ENCODE peak calls at places on chromosome 20, in seven cellular contexts. A is Calu3, B is T1000, R is cerebellar nuclear complex, T is AG04450, H is progenitor cell of endocrine pancreas, C is fibroblast of pulmonary artery. E is an unnamed sample.

GRCh38 chr20:51562334-51563140 is 20.0 kb upstream of the NFATC2 start:
- DNase-seq in A (peak; percentile 50), B (peak; percentile 90), R (no peak), T (peak; percentile 83), H (peak; percentile 37), C (peak; percentile 97), E (no peak)

GRCh38 chr20:40251284-40251932 is 437.6 kb downstream of the MAFB start:
- DNase-seq in A (peak; percentile 24), B (no peak), R (no peak), T (no peak), H (no peak), C (peak; percentile 16), E (no peak)

GRCh38 chr20:12095224-12095623 is 177.5 kb downstream of the BTBD3 start:
- DNase-seq in A (no peak), B (no peak), R (no peak), T (no peak), H (no peak), C (no peak), E (no peak)

GRCh38 chr20:46550441-46550840 is at the start of gene OCSTAMP:
- DNase-seq in A (no peak), B (no peak), R (no peak), T (no peak), H (no peak), C (no peak), E (no peak)

GRCh38 chr20:62832951-62833391 is 16.1 kb downstream of the COL9A3 start:
- DNase-seq in A (no peak), B (no peak), R (no peak), T (no peak), H (no peak), C (no peak), E (no peak)

GRCh38 chr20:19757487-19757972 is 528 bp upstream of the RIN2 start:
- DNase-seq in A (peak; percentile 34), B (peak; percentile 17), R (no peak), T (peak; percentile 45), H (peak; percentile 63), C (peak; percentile 79), E (no peak)

GRCh38 chr20:22339091-22339881 is 245.1 kb downstream of the FOXA2 start:
- DNase-seq in A (peak; percentile 31), B (no peak), R (no peak), T (peak; percentile 4), H (peak; percentile 54), C (peak; percentile 85), E (peak; percentile 83)

GRCh38 chr20:21577551-21577950 is 63.7 kb upstream of the NKX2-2 start:
- DNase-seq in A (no peak), B (no peak), R (no peak), T (no peak), H (no peak), C (no peak), E (no peak)

GRCh38 chr20:13865156-13865555 is 80.3 kb downstream of the NDUFAF5 start:
- DNase-seq in A (no peak), B (no peak), R (no peak), T (no peak), H (no peak), C (no peak), E (no peak)

GRCh38 chr20:58870293-58871014 is 17.9 kb downstream of the GNAS start:
- DNase-seq in A (peak; percentile 91), B (peak; percentile 21), R (peak; percentile 52), T (no peak), H (peak; percentile 71), C (peak; percentile 67), E (peak; percentile 38)